ENCODE peak calls at places on chromosomes 6 and 20, in four cellular contexts. J is body of pancreas, T is breast epithelium, X is suprapubic skin. Y is an unnamed sample.

GRCh38 chr6:63426844-63427243 is 107.1 kb upstream of the LGSN start:
- DNase-seq in J (peak), T (no peak), X (no peak), Y (no peak)

GRCh38 chr6:136717297-136717990 is 74.8 kb downstream of the MAP3K5 start:
- DNase-seq in J (no peak), T (no peak), X (no peak), Y (no peak)

GRCh38 chr6:21992178-21992967 is 304.5 kb downstream of the PRL start:
- DNase-seq in J (no peak), T (no peak), X (no peak), Y (no peak)

GRCh38 chr20:10448270-10449156 is 13.4 kb downstream of the SLX4IP start:
- DNase-seq in J (no peak), T (no peak), X (no peak), Y (no peak)

GRCh38 chr20:36491901-36492617 is 49.3 kb upstream of the MYL9 start:
- DNase-seq in J (no peak), T (no peak), X (peak), Y (no peak)

GRCh38 chr20:52379723-52380336 is 188.3 kb upstream of the ZFP64 start:
- DNase-seq in J (peak), T (no peak), X (no peak), Y (no peak)

GRCh38 chr6:30311669-30312068 is 15.1 kb upstream of the TRIM39 start:
- DNase-seq in J (no peak), T (no peak), X (no peak), Y (no peak)

GRCh38 chr6:903746-904145 is 210.8 kb upstream of the EXOC2 start:
- DNase-seq in J (no peak), T (no peak), X (no peak), Y (no peak)

GRCh38 chr6:110980648-110981047 is 1.2 kb upstream of the RPF2 start:
- DNase-seq in J (no peak), T (no peak), X (no peak), Y (no peak)

GRCh38 chr6:144895313-144895712 is 610.2 kb downstream of the UTRN start:
- DNase-seq in J (no peak), T (no peak), X (no peak), Y (no peak)

GRCh38 chr6:121465101-121465500 is 29.7 kb downstream of the GJA1 start:
- DNase-seq in J (no peak), T (no peak), X (no peak), Y (no peak)

GRCh38 chr20:45470939-45471338 is 1.4 kb downstream of the WFDC2 start:
- DNase-seq in J (no peak), T (no peak), X (no peak), Y (no peak)

GRCh38 chr20:45467861-45468260 is 1.7 kb upstream of the WFDC2 start:
- DNase-seq in J (no peak), T (no peak), X (no peak), Y (no peak)

GRCh38 chr20:45470262-45470931 is 844 bp downstream of the WFDC2 start:
- DNase-seq in J (peak), T (peak), X (no peak), Y (no peak)

GRCh38 chr20:45467172-45467571 is 2.4 kb upstream of the WFDC2 start:
- DNase-seq in J (no peak), T (no peak), X (no peak), Y (no peak)

GRCh38 chr20:45469336-45470261 is at the start of gene WFDC2:
- DNase-seq in J (peak), T (peak), X (no peak), Y (no peak)
- TF ChIP-seq POLR2A in J (no peak), T (no peak), X (no peak), Y (no peak)

GRCh38 chr20:11676618-11677289 is 240.9 kb upstream of the BTBD3 start:
- DNase-seq in J (peak), T (no peak), X (no peak), Y (no peak)
- H3K4me3 ChIP-seq in J (no peak), T (no peak), X (no peak), Y (no peak)

DNA sequence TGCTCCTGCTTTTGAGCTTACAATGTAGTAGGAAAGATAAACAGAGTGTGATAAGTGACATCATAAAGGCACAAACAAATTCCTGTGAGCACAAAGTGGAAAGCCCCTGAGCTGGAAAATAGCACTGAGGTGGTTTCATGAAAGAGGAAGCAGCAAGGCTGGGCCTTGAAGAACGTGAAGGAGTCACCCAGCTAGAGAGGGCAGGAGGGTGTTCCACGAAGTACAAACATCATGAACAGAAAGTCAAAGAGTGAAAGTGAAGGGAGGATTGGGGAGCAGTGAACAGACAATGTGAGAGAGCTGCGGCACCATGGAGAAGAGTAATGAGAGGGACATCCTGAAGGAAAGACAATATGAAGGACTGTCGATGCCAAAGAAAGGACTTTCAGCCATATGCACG is 543.6 kb downstream of the CD83 start:
- DNase-seq in J (peak), T (no peak), X (no peak), Y (no peak)
- TF ChIP-seq POLR2A in J (no peak), T (no peak), X (no peak), Y (no peak)

GRCh38 chr6:31968326-31968725 is 3.6 kb downstream of the DXO start:
- DNase-seq in J (no peak), T (no peak), X (no peak), Y (no peak)

GRCh38 chr6:31970604-31971271 is 1.2 kb downstream of the DXO start:
- DNase-seq in J (peak), T (no peak), X (no peak), Y (no peak)

GRCh38 chr6:31969712-31970603 is 2.0 kb downstream of the DXO start:
- DNase-seq in J (no peak), T (no peak), X (no peak), Y (no peak)

GRCh38 chr6:31967926-31968320 is 4.0 kb downstream of the DXO start:
- DNase-seq in J (no peak), T (no peak), X (no peak), Y (no peak)

DNA sequence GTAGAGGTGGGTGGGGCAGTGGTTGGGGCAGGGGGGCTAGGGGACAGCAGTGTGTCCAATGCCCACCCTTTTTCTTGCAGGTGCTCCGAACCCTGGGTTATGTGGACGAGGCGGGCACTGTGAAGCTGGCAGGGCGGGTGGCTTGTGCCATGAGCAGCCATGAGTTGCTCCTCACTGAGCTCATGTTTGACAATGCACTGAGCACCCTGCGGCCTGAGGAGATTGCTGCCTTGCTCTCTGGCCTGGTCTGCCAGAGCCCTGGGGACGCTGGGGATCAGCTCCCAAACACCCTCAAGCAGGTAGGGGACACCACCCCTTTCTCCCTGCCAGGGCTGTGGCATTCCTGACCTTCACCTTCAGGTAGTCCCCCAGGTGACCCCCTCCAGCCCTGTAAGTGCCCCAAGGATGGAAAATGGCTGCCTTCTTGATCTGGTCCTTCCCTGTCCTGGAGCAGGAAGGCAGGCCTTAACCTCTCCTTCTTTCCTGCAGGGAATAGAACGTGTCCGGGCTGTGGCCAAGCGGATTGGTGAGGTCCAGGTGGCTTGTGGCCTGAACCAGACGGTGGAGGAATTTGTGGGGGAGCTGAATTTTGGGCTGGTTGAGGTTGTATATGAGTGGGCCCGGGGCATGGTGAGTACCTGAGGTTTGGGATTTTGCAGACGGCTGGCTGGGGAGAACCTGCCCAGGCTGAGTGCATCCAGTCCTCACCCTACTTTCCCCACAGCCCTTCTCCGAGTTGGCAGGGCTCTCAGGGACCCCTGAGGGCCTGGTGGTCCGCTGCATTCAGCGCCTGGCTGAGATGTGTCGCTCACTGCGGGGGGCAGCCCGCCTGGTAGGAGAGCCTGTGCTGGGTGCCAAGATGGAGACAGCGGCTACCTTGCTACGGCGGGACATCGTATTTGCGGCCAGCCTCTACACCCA is 2.9 kb downstream of the DXO start:
- DNase-seq in J (no peak), T (no peak), X (no peak), Y (no peak)
- H3K4me3 ChIP-seq in J (no peak), T (no peak), X (no peak), Y (no peak)

GRCh38 chr6:93419304-93420162 is at the start of gene EPHA7:
- DNase-seq in J (peak), T (peak), X (peak), Y (no peak)
- TF ChIP-seq POLR2A in J (peak), T (no peak), X (no peak), Y (no peak)

GRCh38 chr6:36683145-36683655 is 4.7 kb downstream of the CDKN1A start:
- DNase-seq in J (peak), T (no peak), X (no peak), Y (no peak)
- H3K4me3 ChIP-seq in J (no peak), T (no peak), X (no peak), Y (no peak)

GRCh38 chr20:5950271-5951031 is at the start of the genes MCM8 and TRMT6:
- DNase-seq in J (peak), T (peak), X (peak), Y (peak)
- TF ChIP-seq POLR2A in J (peak), T (no peak), X (no peak), Y (peak)

GRCh38 chr20:41278936-41279335 is 38.6 kb downstream of the ZHX3 start:
- DNase-seq in J (no peak), T (no peak), X (no peak), Y (no peak)

GRCh38 chr20:41274152-41274551 is 43.4 kb downstream of the ZHX3 start:
- DNase-seq in J (no peak), T (no peak), X (no peak), Y (no peak)

GRCh38 chr20:41277049-41277448 is 40.5 kb downstream of the ZHX3 start:
- DNase-seq in J (no peak), T (no peak), X (no peak), Y (no peak)

GRCh38 chr20:41275181-41275793 is 42.2 kb downstream of the ZHX3 start:
- DNase-seq in J (peak), T (no peak), X (no peak), Y (no peak)

GRCh38 chr20:41276317-41276751 is 41.2 kb downstream of the ZHX3 start:
- DNase-seq in J (no peak), T (no peak), X (no peak), Y (no peak)
- H3K4me3 ChIP-seq in J (no peak), T (no peak), X (no peak), Y (no peak)

GRCh38 chr6:37171970-37172812 is 2.2 kb downstream of the PIM1 start:
- DNase-seq in J (peak), T (peak), X (peak), Y (peak)
- TF ChIP-seq POLR2A in J (peak), T (no peak), X (peak), Y (no peak)

Y was measured in esophagus squamous epithelium.